ENCODE peak calls at places on chromosome 21, in six cellular contexts. One of them, this sample, is unnamed.

GRCh38 chr21:40770435-40771055 is 76.4 kb downstream of the DSCAM start:
- DNase-seq in IMR-90: no peak
- DNase-seq in H9: no peak
- DNase-seq in mesenchymal stem cell: no peak
- DNase-seq in H1: no peak
- DNase-seq in neuronal stem cell: no peak
- DNase-seq in this sample: no peak

GRCh38 chr21:31557421-31557955 is 102.0 kb upstream of the SOD1 start:
- DNase-seq in IMR-90: no peak
- DNase-seq in H9: peak
- DNase-seq in mesenchymal stem cell: no peak
- DNase-seq in H1: no peak
- DNase-seq in neuronal stem cell: peak
- DNase-seq in this sample: peak

GRCh38 chr21:41778974-41779600 is 12.2 kb upstream of the RIPK4 start:
- DNase-seq in IMR-90: no peak
- DNase-seq in H9: peak
- DNase-seq in mesenchymal stem cell: no peak
- DNase-seq in H1: no peak
- DNase-seq in neuronal stem cell: no peak
- DNase-seq in this sample: peak

GRCh38 chr21:41957991-41958766 is 4.4 kb upstream of the C2CD2 start:
- DNase-seq in IMR-90: peak
- DNase-seq in H9: no peak
- DNase-seq in mesenchymal stem cell: peak
- DNase-seq in H1: no peak
- DNase-seq in neuronal stem cell: no peak
- DNase-seq in this sample: peak

GRCh38 chr21:36471254-36471723 is 8.6 kb downstream of the CLDN14 start:
- DNase-seq in IMR-90: peak
- DNase-seq in H9: no peak
- DNase-seq in mesenchymal stem cell: peak
- DNase-seq in H1: no peak
- DNase-seq in neuronal stem cell: no peak
- DNase-seq in this sample: no peak

GRCh38 chr21:42652527-42653491 is 612 bp upstream of the PDE9A start:
- DNase-seq in IMR-90: peak
- DNase-seq in H9: peak
- DNase-seq in mesenchymal stem cell: peak
- DNase-seq in H1: no peak
- DNase-seq in neuronal stem cell: peak
- DNase-seq in this sample: peak

GRCh38 chr21:31922881-31923280 is 50.1 kb downstream of the HUNK start:
- DNase-seq in IMR-90: no peak
- DNase-seq in H9: no peak
- DNase-seq in mesenchymal stem cell: no peak
- DNase-seq in H1: no peak
- DNase-seq in neuronal stem cell: no peak
- DNase-seq in this sample: no peak

GRCh38 chr21:34702341-34702807 is 33.6 kb downstream of the CLIC6 start:
- DNase-seq in IMR-90: peak
- DNase-seq in H9: no peak
- DNase-seq in mesenchymal stem cell: peak
- DNase-seq in H1: no peak
- DNase-seq in neuronal stem cell: no peak
- DNase-seq in this sample: no peak

GRCh38 chr21:22556829-22557228 is 1558.6 kb downstream of the NCAM2 start:
- DNase-seq in IMR-90: no peak
- DNase-seq in H9: no peak
- DNase-seq in mesenchymal stem cell: no peak
- DNase-seq in H1: no peak
- DNase-seq in neuronal stem cell: no peak
- DNase-seq in this sample: no peak

GRCh38 chr21:42471716-42472330 is 24.2 kb downstream of the RSPH1 start:
- DNase-seq in IMR-90: no peak
- DNase-seq in H9: no peak
- DNase-seq in mesenchymal stem cell: no peak
- DNase-seq in H1: no peak
- DNase-seq in neuronal stem cell: no peak
- DNase-seq in this sample: no peak

GRCh38 chr21:41109174-41109573 is 58.8 kb upstream of the BACE2 start:
- DNase-seq in IMR-90: no peak
- DNase-seq in H9: no peak
- DNase-seq in mesenchymal stem cell: no peak
- DNase-seq in H1: no peak
- DNase-seq in neuronal stem cell: no peak
- DNase-seq in this sample: no peak

GRCh38 chr21:25273945-25274344 is 333.3 kb downstream of the MRPL39 start:
- DNase-seq in IMR-90: no peak
- DNase-seq in H9: no peak
- DNase-seq in mesenchymal stem cell: no peak
- DNase-seq in H1: no peak
- DNase-seq in neuronal stem cell: no peak
- DNase-seq in this sample: no peak

GRCh38 chr21:21921410-21922232 is 923.4 kb downstream of the NCAM2 start:
- DNase-seq in IMR-90: peak
- DNase-seq in H9: no peak
- DNase-seq in mesenchymal stem cell: peak
- DNase-seq in H1: no peak
- DNase-seq in neuronal stem cell: no peak
- DNase-seq in this sample: peak

GRCh38 chr21:42423197-42423675 is 19.5 kb downstream of the UBASH3A start:
- DNase-seq in IMR-90: no peak
- DNase-seq in H9: no peak
- DNase-seq in mesenchymal stem cell: no peak
- DNase-seq in H1: no peak
- DNase-seq in neuronal stem cell: no peak
- DNase-seq in this sample: no peak

GRCh38 chr21:31222142-31222541 is 121.9 kb downstream of the TIAM1 start:
- DNase-seq in IMR-90: peak
- DNase-seq in H9: no peak
- DNase-seq in mesenchymal stem cell: no peak
- DNase-seq in H1: no peak
- DNase-seq in neuronal stem cell: no peak
- DNase-seq in this sample: no peak

GRCh38 chr21:31505975-31506374 is 153.5 kb upstream of the SOD1 start:
- DNase-seq in IMR-90: no peak
- DNase-seq in H9: no peak
- DNase-seq in mesenchymal stem cell: no peak
- DNase-seq in H1: no peak
- DNase-seq in neuronal stem cell: no peak
- DNase-seq in this sample: no peak

GRCh38 chr21:17519965-17520364 is 7.1 kb downstream of the CXADR start:
- DNase-seq in IMR-90: no peak
- DNase-seq in H9: no peak
- DNase-seq in mesenchymal stem cell: no peak
- DNase-seq in H1: no peak
- DNase-seq in neuronal stem cell: no peak
- DNase-seq in this sample: no peak

GRCh38 chr21:42258150-42258884 is 39.4 kb downstream of the ABCG1 start:
- DNase-seq in IMR-90: peak
- DNase-seq in H9: peak
- DNase-seq in mesenchymal stem cell: peak
- DNase-seq in H1: peak
- DNase-seq in neuronal stem cell: peak
- DNase-seq in this sample: peak

GRCh38 chr21:16509466-16509865 is 779.7 kb downstream of the USP25 start:
- DNase-seq in IMR-90: peak
- DNase-seq in H9: no peak
- DNase-seq in mesenchymal stem cell: no peak
- DNase-seq in H1: no peak
- DNase-seq in neuronal stem cell: no peak
- DNase-seq in this sample: no peak

DNA sequence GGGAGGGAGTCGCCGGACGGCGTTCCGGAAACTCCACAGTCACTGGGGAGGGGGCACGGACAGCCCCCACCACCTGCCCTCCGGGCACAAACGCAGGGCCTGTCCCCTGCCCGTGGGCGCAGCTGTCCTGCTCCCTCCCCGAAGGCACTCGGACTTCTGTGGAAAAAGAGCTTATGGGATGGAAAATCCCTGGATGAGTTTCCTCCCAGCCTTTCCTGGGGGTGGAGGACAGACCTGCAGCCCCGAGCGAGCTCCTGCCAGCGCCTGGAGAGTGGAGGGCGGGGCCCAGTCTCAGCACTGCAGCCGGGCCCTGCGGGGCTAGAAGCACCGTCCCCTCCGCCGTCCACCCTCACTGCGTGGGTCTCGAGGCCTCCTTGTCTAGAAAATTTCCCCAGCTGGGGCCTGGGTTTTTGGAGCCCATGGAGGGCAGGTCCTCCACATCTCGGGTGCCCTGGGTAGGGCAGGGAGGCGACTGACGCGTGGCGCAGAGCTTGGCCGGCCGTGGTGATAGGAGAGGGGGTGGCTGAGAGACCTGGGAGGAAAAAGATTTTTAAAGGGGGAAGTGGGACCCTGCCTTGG is 6.5 kb upstream of the COL6A1 start:
- DNase-seq in IMR-90: peak
- DNase-seq in H9: peak
- DNase-seq in mesenchymal stem cell: peak
- DNase-seq in H1: no peak
- DNase-seq in neuronal stem cell: no peak
- DNase-seq in this sample: peak
- H3K4me2 ChIP-seq in IMR-90: peak
- H3K4me2 ChIP-seq in H9: peak
- H3K4me2 ChIP-seq in mesenchymal stem cell: peak
- H3K4me2 ChIP-seq in H1: peak
- H3K4me2 ChIP-seq in neuronal stem cell: peak
- H3K4me2 ChIP-seq in this sample: peak

DNA sequence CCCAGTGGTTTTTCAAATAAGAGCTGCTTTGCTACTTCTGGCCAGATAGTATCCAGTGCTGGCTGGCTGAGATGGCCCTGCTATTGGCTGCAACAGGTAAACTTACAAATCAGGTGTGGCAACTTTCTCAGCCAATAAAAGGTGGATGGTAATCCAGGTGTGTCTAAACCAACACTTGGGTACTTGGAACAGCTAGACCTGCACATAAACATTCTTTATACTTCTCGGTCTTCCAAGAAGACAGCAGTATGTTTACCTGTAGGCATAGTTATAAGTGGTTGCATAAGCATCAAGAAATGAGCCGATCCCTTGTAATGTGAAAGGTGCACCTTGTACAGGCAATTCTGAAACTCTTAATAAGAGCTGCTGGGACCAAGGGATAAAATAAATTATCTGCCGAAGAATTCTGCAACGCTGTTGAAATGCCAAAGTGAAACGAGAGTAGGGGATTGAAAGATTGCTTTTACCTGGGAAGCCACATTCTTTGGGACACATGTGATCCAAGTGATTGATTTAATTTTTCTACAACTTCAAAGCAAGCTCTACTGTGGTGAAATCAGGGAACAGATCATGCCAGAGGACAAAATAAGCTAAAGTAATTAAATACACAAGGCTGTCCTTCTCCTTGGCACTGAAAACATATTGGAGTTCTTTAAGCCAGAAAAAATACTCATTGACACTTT is at the start of gene CLDN8:
- DNase-seq in IMR-90: no peak
- DNase-seq in H9: no peak
- DNase-seq in mesenchymal stem cell: no peak
- DNase-seq in H1: no peak
- DNase-seq in neuronal stem cell: no peak
- DNase-seq in this sample: no peak
- H2BK15ac ChIP-seq in IMR-90: no peak
- H2BK15ac ChIP-seq in H9: no peak
- H2BK15ac ChIP-seq in mesenchymal stem cell: no peak
- H2BK15ac ChIP-seq in H1: no peak
- H2BK15ac ChIP-seq in neuronal stem cell: no peak
- H2BK15ac ChIP-seq in this sample: no peak

GRCh38 chr21:33266784-33267135 is 593 bp downstream of the IL10RB start:
- DNase-seq in IMR-90: no peak
- DNase-seq in H9: no peak
- DNase-seq in mesenchymal stem cell: no peak
- DNase-seq in H1: no peak
- DNase-seq in neuronal stem cell: no peak
- DNase-seq in this sample: no peak

GRCh38 chr21:33265664-33266049 is 510 bp upstream of the IL10RB start:
- DNase-seq in IMR-90: peak
- DNase-seq in H9: peak
- DNase-seq in mesenchymal stem cell: peak
- DNase-seq in H1: no peak
- DNase-seq in neuronal stem cell: peak
- DNase-seq in this sample: no peak

GRCh38 chr21:33264561-33264960 is 1.6 kb upstream of the IL10RB start:
- DNase-seq in IMR-90: no peak
- DNase-seq in H9: no peak
- DNase-seq in mesenchymal stem cell: no peak
- DNase-seq in H1: no peak
- DNase-seq in neuronal stem cell: no peak
- DNase-seq in this sample: no peak

GRCh38 chr21:33267250-33267649 is 1.1 kb downstream of the IL10RB start:
- DNase-seq in IMR-90: no peak
- DNase-seq in H9: no peak
- DNase-seq in mesenchymal stem cell: no peak
- DNase-seq in H1: no peak
- DNase-seq in neuronal stem cell: no peak
- DNase-seq in this sample: no peak

DNA sequence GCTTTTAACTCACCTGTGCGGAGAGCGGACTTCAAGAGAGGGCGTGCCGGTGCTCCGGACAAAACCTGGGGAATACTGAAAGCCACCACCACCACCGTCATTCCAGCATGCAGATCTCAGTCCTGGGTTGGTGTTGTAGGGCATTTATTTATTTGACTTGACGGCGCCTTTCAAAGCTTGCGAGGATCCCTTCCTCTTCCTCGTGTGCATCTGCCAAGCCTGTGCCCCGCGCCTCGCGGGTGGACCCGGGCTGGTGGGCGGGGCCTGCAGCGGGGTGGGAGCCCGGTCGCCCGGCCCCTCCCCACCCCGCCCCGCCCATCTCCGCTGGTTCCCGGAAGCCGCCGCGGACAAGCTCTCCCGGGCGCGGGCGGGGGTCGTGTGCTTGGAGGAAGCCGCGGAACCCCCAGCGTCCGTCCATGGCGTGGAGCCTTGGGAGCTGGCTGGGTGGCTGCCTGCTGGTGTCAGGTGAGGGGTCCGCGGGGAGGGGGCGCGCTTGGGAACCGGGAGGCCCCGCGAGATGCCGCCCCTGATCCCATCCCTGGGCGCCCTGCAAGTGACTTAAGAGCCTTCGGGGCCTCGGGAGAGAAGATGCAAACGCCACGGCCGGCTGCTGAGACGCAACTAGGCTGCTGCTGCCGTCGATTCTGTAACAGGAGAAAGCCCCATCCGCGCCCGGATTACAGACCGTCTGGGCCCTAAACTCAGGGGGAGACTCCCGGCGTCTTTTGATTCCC is at the start of gene IL10RB:
- DNase-seq in IMR-90: peak
- DNase-seq in H9: peak
- DNase-seq in mesenchymal stem cell: peak
- DNase-seq in H1: peak
- DNase-seq in neuronal stem cell: peak
- DNase-seq in this sample: peak
- H2BK120ac ChIP-seq in IMR-90: no peak
- H2BK120ac ChIP-seq in H9: no peak
- H2BK120ac ChIP-seq in mesenchymal stem cell: peak
- H2BK120ac ChIP-seq in H1: no peak
- H2BK120ac ChIP-seq in neuronal stem cell: peak
- H2BK120ac ChIP-seq in this sample: no peak

GRCh38 chr21:27108228-27108627 is 141.3 kb upstream of the ADAMTS5 start:
- DNase-seq in IMR-90: peak
- DNase-seq in H9: no peak
- DNase-seq in mesenchymal stem cell: peak
- DNase-seq in H1: no peak
- DNase-seq in neuronal stem cell: no peak
- DNase-seq in this sample: no peak
- H3K4me2 ChIP-seq in IMR-90: no peak
- H3K4me2 ChIP-seq in H9: no peak
- H3K4me2 ChIP-seq in mesenchymal stem cell: no peak
- H3K4me2 ChIP-seq in H1: no peak
- H3K4me2 ChIP-seq in neuronal stem cell: no peak
- H3K4me2 ChIP-seq in this sample: no peak

GRCh38 chr21:45217010-45217409 is 70.7 kb downstream of the POFUT2 start:
- DNase-seq in IMR-90: no peak
- DNase-seq in H9: no peak
- DNase-seq in mesenchymal stem cell: no peak
- DNase-seq in H1: no peak
- DNase-seq in neuronal stem cell: no peak
- DNase-seq in this sample: no peak
- H2BK15ac ChIP-seq in IMR-90: no peak
- H2BK15ac ChIP-seq in H9: no peak
- H2BK15ac ChIP-seq in mesenchymal stem cell: no peak
- H2BK15ac ChIP-seq in H1: no peak
- H2BK15ac ChIP-seq in neuronal stem cell: no peak
- H2BK15ac ChIP-seq in this sample: no peak